ENCODE peak calls at places on chromosome 13, in four cellular contexts. One of them, this sample, is unnamed. For H3K9me1, the result is how much of the 10 kb centered on the place peaks cover.

GRCh38 chr13:102291587-102292218 is 110.1 kb downstream of the FGF14 start:
- DNase-seq in K562: no peak
- DNase-seq in IMR-90: peak
- DNase-seq in keratinocyte: no peak
- DNase-seq in this sample: no peak

GRCh38 chr13:47661076-47661475 is 340.0 kb downstream of the SUCLA2 start:
- DNase-seq in K562: no peak
- DNase-seq in keratinocyte: no peak
- DNase-seq in IMR-90: peak
- DNase-seq in this sample: no peak

GRCh38 chr13:28147489-28147888 is 9.1 kb downstream of the PAN3 start:
- DNase-seq in K562: no peak
- DNase-seq in IMR-90: peak
- DNase-seq in keratinocyte: no peak
- DNase-seq in this sample: no peak

GRCh38 chr13:93345642-93346220 is 119.1 kb downstream of the GPC6 start:
- DNase-seq in K562: no peak
- DNase-seq in IMR-90: no peak
- DNase-seq in keratinocyte: no peak
- DNase-seq in this sample: no peak

GRCh38 chr13:20475927-20476691 is 49.5 kb downstream of the CRYL1 start:
- DNase-seq in keratinocyte: no peak
- DNase-seq in K562: no peak
- DNase-seq in IMR-90: no peak
- DNase-seq in this sample: no peak

GRCh38 chr13:77143325-77143907 is 116.5 kb upstream of the FBXL3 start:
- DNase-seq in K562: no peak
- DNase-seq in IMR-90: peak
- DNase-seq in keratinocyte: no peak
- DNase-seq in this sample: no peak

GRCh38 chr13:88919970-88920628 is 1248.9 kb downstream of the SLITRK5 start:
- DNase-seq in keratinocyte: no peak
- DNase-seq in IMR-90: no peak
- DNase-seq in K562: no peak
- DNase-seq in this sample: no peak

GRCh38 chr13:38417727-38418126 is 68.1 kb downstream of the UFM1 start:
- DNase-seq in IMR-90: peak
- DNase-seq in keratinocyte: no peak
- DNase-seq in K562: peak
- DNase-seq in this sample: no peak

GRCh38 chr13:97344250-97345175 is 89.5 kb upstream of the RAP2A start:
- DNase-seq in keratinocyte: no peak
- DNase-seq in K562: peak
- DNase-seq in IMR-90: peak
- DNase-seq in this sample: peak

GRCh38 chr13:24279706-24280105 is 29.7 kb upstream of the C1QTNF9 start:
- DNase-seq in keratinocyte: no peak
- DNase-seq in K562: no peak
- DNase-seq in IMR-90: no peak
- DNase-seq in this sample: no peak
- H3K9me1 ChIP-seq in keratinocyte: under half
- H3K9me1 ChIP-seq in K562: under half
- H3K9me1 ChIP-seq in IMR-90: under half
- H3K9me1 ChIP-seq in this sample: under half

GRCh38 chr13:25766576-25766975 is 285.2 kb downstream of the SHISA2 start:
- DNase-seq in K562: no peak
- DNase-seq in IMR-90: no peak
- DNase-seq in keratinocyte: no peak
- DNase-seq in this sample: no peak
- H3K9me1 ChIP-seq in K562: under half
- H3K9me1 ChIP-seq in IMR-90: under half
- H3K9me1 ChIP-seq in keratinocyte: under half
- H3K9me1 ChIP-seq in this sample: under half

DNA sequence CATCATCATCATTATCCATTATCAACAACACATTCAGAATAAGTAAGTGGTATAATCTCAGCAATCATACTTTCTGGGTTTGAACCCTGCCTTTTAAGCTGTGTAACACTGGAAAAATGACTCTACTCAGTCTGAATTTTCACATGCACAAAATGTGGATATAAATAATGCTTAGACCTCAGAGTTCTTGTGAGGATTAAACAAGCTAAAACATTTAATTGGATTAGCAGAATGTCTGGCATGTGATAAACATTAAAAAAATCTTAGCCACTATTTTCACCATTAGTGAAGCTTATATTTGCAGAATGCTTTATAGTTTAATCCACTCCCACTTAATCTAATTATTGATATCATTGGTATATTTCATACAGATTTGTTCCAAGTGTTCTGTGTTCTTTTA is 412.3 kb downstream of the RFC3 start:
- DNase-seq in IMR-90: no peak
- DNase-seq in keratinocyte: no peak
- DNase-seq in K562: no peak
- DNase-seq in this sample: no peak
- H3K9me1 ChIP-seq in IMR-90: under half
- H3K9me1 ChIP-seq in keratinocyte: under half
- H3K9me1 ChIP-seq in K562: under half
- H3K9me1 ChIP-seq in this sample: under half

DNA sequence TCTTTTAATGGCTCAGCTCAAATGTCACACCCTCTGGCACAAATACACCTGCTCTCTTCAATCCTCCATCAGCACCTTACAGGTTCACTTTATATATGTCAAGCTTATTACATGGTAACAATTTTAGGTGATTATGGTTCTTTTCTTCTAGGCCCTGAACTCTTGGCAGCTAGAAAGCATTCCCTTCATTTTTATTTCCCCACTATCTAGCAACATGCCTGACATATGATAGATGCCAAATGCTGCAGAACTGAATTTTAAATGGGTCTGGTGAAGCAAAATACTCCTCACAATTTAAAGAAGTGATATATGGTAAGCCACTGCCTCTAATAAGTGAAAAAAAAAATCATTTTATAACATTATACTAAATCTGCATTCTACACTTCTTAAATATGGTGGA is 95.2 kb downstream of the USP12 start:
- DNase-seq in keratinocyte: no peak
- DNase-seq in K562: no peak
- DNase-seq in IMR-90: peak
- DNase-seq in this sample: no peak
- H3K9me1 ChIP-seq in keratinocyte: under half
- H3K9me1 ChIP-seq in K562: under half
- H3K9me1 ChIP-seq in IMR-90: under half
- H3K9me1 ChIP-seq in this sample: under half

GRCh38 chr13:112737329-112737728 is 47.5 kb downstream of the ATP11A start:
- DNase-seq in IMR-90: no peak
- DNase-seq in keratinocyte: no peak
- DNase-seq in K562: no peak
- DNase-seq in this sample: no peak

GRCh38 chr13:112734696-112735547 is 45.1 kb downstream of the ATP11A start:
- DNase-seq in K562: no peak
- DNase-seq in IMR-90: peak
- DNase-seq in keratinocyte: no peak
- DNase-seq in this sample: no peak

GRCh38 chr13:112733112-112733511 is 43.3 kb downstream of the ATP11A start:
- DNase-seq in K562: no peak
- DNase-seq in IMR-90: no peak
- DNase-seq in keratinocyte: no peak
- DNase-seq in this sample: no peak

GRCh38 chr13:112733661-112734379 is 44.0 kb downstream of the ATP11A start:
- DNase-seq in keratinocyte: no peak
- DNase-seq in K562: peak
- DNase-seq in IMR-90: no peak
- DNase-seq in this sample: no peak

GRCh38 chr13:112735791-112736190 is 46.0 kb downstream of the ATP11A start:
- DNase-seq in K562: no peak
- DNase-seq in IMR-90: no peak
- DNase-seq in keratinocyte: no peak
- DNase-seq in this sample: no peak
- H3K9me1 ChIP-seq in K562: under half
- H3K9me1 ChIP-seq in IMR-90: under half
- H3K9me1 ChIP-seq in keratinocyte: under half
- H3K9me1 ChIP-seq in this sample: under half

GRCh38 chr13:23699271-23699670 is 129.1 kb downstream of the TNFRSF19 start:
- DNase-seq in keratinocyte: no peak
- DNase-seq in IMR-90: no peak
- DNase-seq in K562: no peak
- DNase-seq in this sample: no peak
- H3K9me1 ChIP-seq in keratinocyte: under half
- H3K9me1 ChIP-seq in IMR-90: under half
- H3K9me1 ChIP-seq in K562: under half
- H3K9me1 ChIP-seq in this sample: under half

GRCh38 chr13:35996360-35996759 is 134.8 kb downstream of the DCLK1 start:
- DNase-seq in keratinocyte: no peak
- DNase-seq in IMR-90: no peak
- DNase-seq in K562: no peak
- DNase-seq in this sample: no peak

GRCh38 chr13:36000028-36000427 is 131.2 kb downstream of the DCLK1 start:
- DNase-seq in keratinocyte: no peak
- DNase-seq in K562: no peak
- DNase-seq in IMR-90: no peak
- DNase-seq in this sample: no peak

GRCh38 chr13:35994131-35994966 is 136.8 kb downstream of the DCLK1 start:
- DNase-seq in K562: no peak
- DNase-seq in keratinocyte: no peak
- DNase-seq in IMR-90: peak
- DNase-seq in this sample: no peak

GRCh38 chr13:35992964-35993363 is 138.2 kb downstream of the DCLK1 start:
- DNase-seq in keratinocyte: no peak
- DNase-seq in IMR-90: no peak
- DNase-seq in K562: no peak
- DNase-seq in this sample: no peak

GRCh38 chr13:35995136-35995535 is 136.0 kb downstream of the DCLK1 start:
- DNase-seq in keratinocyte: no peak
- DNase-seq in K562: no peak
- DNase-seq in IMR-90: no peak
- DNase-seq in this sample: no peak
- H3K9me1 ChIP-seq in keratinocyte: under half
- H3K9me1 ChIP-seq in K562: under half
- H3K9me1 ChIP-seq in IMR-90: under half
- H3K9me1 ChIP-seq in this sample: under half

GRCh38 chr13:75369986-75370385 is 112.0 kb downstream of the TBC1D4 start:
- DNase-seq in keratinocyte: no peak
- DNase-seq in IMR-90: no peak
- DNase-seq in K562: no peak
- DNase-seq in this sample: no peak
- H3K9me1 ChIP-seq in keratinocyte: under half
- H3K9me1 ChIP-seq in IMR-90: under half
- H3K9me1 ChIP-seq in K562: under half
- H3K9me1 ChIP-seq in this sample: under half

GRCh38 chr13:51879133-51879532 is 17.4 kb downstream of the CCDC70 start:
- DNase-seq in K562: no peak
- DNase-seq in IMR-90: no peak
- DNase-seq in keratinocyte: no peak
- DNase-seq in this sample: no peak
- H3K9me1 ChIP-seq in K562: under half
- H3K9me1 ChIP-seq in IMR-90: under half
- H3K9me1 ChIP-seq in keratinocyte: under half
- H3K9me1 ChIP-seq in this sample: under half

DNA sequence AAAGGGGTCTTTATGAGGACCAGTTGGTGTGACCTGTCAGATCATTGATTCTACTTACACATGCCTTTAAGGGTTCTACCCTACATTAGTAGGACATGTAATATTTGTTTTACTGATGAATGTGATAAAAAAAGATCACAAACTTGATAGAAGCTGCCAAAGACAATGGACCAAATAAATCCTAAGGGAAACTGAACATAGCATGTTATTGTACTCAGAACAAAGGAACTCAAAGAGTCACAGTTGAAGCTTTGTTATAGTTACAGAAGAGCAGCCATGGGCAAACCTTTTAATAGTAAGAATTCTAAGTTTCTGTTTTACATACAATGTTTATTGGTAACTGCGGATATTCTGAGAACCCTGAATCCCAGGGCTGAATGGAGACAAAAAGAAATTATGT is 780.1 kb downstream of the SLITRK6 start:
- DNase-seq in K562: no peak
- DNase-seq in keratinocyte: no peak
- DNase-seq in IMR-90: no peak
- DNase-seq in this sample: no peak
- H3K9me1 ChIP-seq in K562: under half
- H3K9me1 ChIP-seq in keratinocyte: under half
- H3K9me1 ChIP-seq in IMR-90: under half
- H3K9me1 ChIP-seq in this sample: under half